ENCODE peak calls at places on chromosomes 13 and 19, in nine cellular contexts. One of them, this sample, is unnamed.

GRCh38 chr19:45820413-45821102 is 5.5 kb upstream of the RSPH6A start:
- DNase-seq in uterus: no peak
- DNase-seq in adipocyte: no peak
- DNase-seq in EH: no peak
- DNase-seq in HTR-8/SVneo: no peak
- DNase-seq in caudate nucleus: no peak
- DNase-seq in WTC11: no peak
- DNase-seq in spleen: no peak
- DNase-seq in LoVo: no peak
- DNase-seq in this sample: no peak

GRCh38 chr19:42282810-42283247 is 13.8 kb downstream of the CIC start:
- DNase-seq in uterus: no peak
- DNase-seq in adipocyte: no peak
- DNase-seq in EH: no peak
- DNase-seq in WTC11: no peak
- DNase-seq in HTR-8/SVneo: no peak
- DNase-seq in spleen: no peak
- DNase-seq in LoVo: no peak
- DNase-seq in caudate nucleus: no peak
- DNase-seq in this sample: no peak

GRCh38 chr19:47762615-47763308 is 15.7 kb upstream of the SELENOW start:
- DNase-seq in WTC11: no peak
- DNase-seq in spleen: peak
- DNase-seq in adipocyte: no peak
- DNase-seq in uterus: peak
- DNase-seq in caudate nucleus: no peak
- DNase-seq in HTR-8/SVneo: no peak
- DNase-seq in EH: no peak
- DNase-seq in LoVo: no peak
- DNase-seq in this sample: no peak

GRCh38 chr19:4567584-4568071 is 8.1 kb upstream of the SEMA6B start:
- DNase-seq in WTC11: peak
- DNase-seq in adipocyte: peak
- DNase-seq in spleen: peak
- DNase-seq in LoVo: no peak
- DNase-seq in EH: peak
- DNase-seq in caudate nucleus: no peak
- DNase-seq in uterus: no peak
- DNase-seq in HTR-8/SVneo: no peak
- DNase-seq in this sample: no peak

GRCh38 chr13:26480246-26480855 is 77.1 kb upstream of the WASF3 start:
- DNase-seq in WTC11: no peak
- DNase-seq in adipocyte: no peak
- DNase-seq in spleen: no peak
- DNase-seq in EH: peak
- DNase-seq in uterus: no peak
- DNase-seq in HTR-8/SVneo: no peak
- DNase-seq in LoVo: peak
- DNase-seq in caudate nucleus: no peak
- DNase-seq in this sample: peak

GRCh38 chr13:91133941-91134772 is 213.3 kb upstream of the MIR17HG start:
- DNase-seq in adipocyte: peak
- DNase-seq in HTR-8/SVneo: peak
- DNase-seq in WTC11: peak
- DNase-seq in uterus: no peak
- DNase-seq in EH: peak
- DNase-seq in LoVo: peak
- DNase-seq in spleen: no peak
- DNase-seq in caudate nucleus: no peak
- DNase-seq in this sample: peak

GRCh38 chr19:45424191-45425058 is 708 bp upstream of the ERCC1 start:
- DNase-seq in spleen: peak
- DNase-seq in WTC11: peak
- DNase-seq in LoVo: peak
- DNase-seq in HTR-8/SVneo: no peak
- DNase-seq in EH: peak
- DNase-seq in uterus: peak
- DNase-seq in adipocyte: peak
- DNase-seq in caudate nucleus: no peak
- DNase-seq in this sample: peak

GRCh38 chr13:48492123-48493075 is 40.5 kb downstream of the RCBTB2 start:
- DNase-seq in caudate nucleus: no peak
- DNase-seq in LoVo: no peak
- DNase-seq in HTR-8/SVneo: no peak
- DNase-seq in EH: peak
- DNase-seq in WTC11: no peak
- DNase-seq in adipocyte: no peak
- DNase-seq in spleen: peak
- DNase-seq in uterus: peak
- DNase-seq in this sample: peak

GRCh38 chr13:20974981-20975585 is 72.5 kb upstream of the XPO4 start:
- DNase-seq in EH: peak
- DNase-seq in spleen: no peak
- DNase-seq in WTC11: no peak
- DNase-seq in caudate nucleus: no peak
- DNase-seq in uterus: no peak
- DNase-seq in LoVo: no peak
- DNase-seq in HTR-8/SVneo: no peak
- DNase-seq in adipocyte: no peak
- DNase-seq in this sample: no peak

GRCh38 chr13:24683370-24683769 is 3.2 kb downstream of the ATP12A start:
- DNase-seq in spleen: no peak
- DNase-seq in HTR-8/SVneo: no peak
- DNase-seq in LoVo: no peak
- DNase-seq in WTC11: no peak
- DNase-seq in EH: no peak
- DNase-seq in caudate nucleus: no peak
- DNase-seq in adipocyte: no peak
- DNase-seq in uterus: no peak
- DNase-seq in this sample: no peak

GRCh38 chr13:40318366-40318765 is 348.1 kb downstream of the FOXO1 start:
- DNase-seq in EH: no peak
- DNase-seq in spleen: no peak
- DNase-seq in adipocyte: no peak
- DNase-seq in WTC11: no peak
- DNase-seq in uterus: no peak
- DNase-seq in caudate nucleus: no peak
- DNase-seq in HTR-8/SVneo: no peak
- DNase-seq in LoVo: no peak
- DNase-seq in this sample: no peak

GRCh38 chr13:81051873-81052272 is 710.9 kb upstream of the SPRY2 start:
- DNase-seq in HTR-8/SVneo: no peak
- DNase-seq in uterus: no peak
- DNase-seq in adipocyte: no peak
- DNase-seq in LoVo: no peak
- DNase-seq in spleen: no peak
- DNase-seq in caudate nucleus: no peak
- DNase-seq in EH: no peak
- DNase-seq in WTC11: no peak
- DNase-seq in this sample: no peak

GRCh38 chr13:113796948-113797676 is 38.1 kb downstream of the TMEM255B start:
- DNase-seq in caudate nucleus: no peak
- DNase-seq in WTC11: no peak
- DNase-seq in adipocyte: no peak
- DNase-seq in spleen: peak
- DNase-seq in LoVo: no peak
- DNase-seq in uterus: no peak
- DNase-seq in EH: no peak
- DNase-seq in HTR-8/SVneo: no peak
- DNase-seq in this sample: no peak

GRCh38 chr13:92781965-92782364 is 444.6 kb upstream of the GPC6 start:
- DNase-seq in EH: no peak
- DNase-seq in spleen: no peak
- DNase-seq in uterus: no peak
- DNase-seq in adipocyte: no peak
- DNase-seq in WTC11: no peak
- DNase-seq in HTR-8/SVneo: no peak
- DNase-seq in caudate nucleus: no peak
- DNase-seq in LoVo: no peak
- DNase-seq in this sample: no peak

GRCh38 chr13:79782541-79783216 is 301.7 kb downstream of the NDFIP2 start:
- DNase-seq in WTC11: peak
- DNase-seq in uterus: no peak
- DNase-seq in EH: peak
- DNase-seq in spleen: peak
- DNase-seq in adipocyte: no peak
- DNase-seq in caudate nucleus: no peak
- DNase-seq in LoVo: no peak
- DNase-seq in HTR-8/SVneo: peak
- DNase-seq in this sample: peak

GRCh38 chr13:73975767-73976166 is 158.4 kb downstream of the KLF12 start:
- DNase-seq in WTC11: no peak
- DNase-seq in adipocyte: no peak
- DNase-seq in HTR-8/SVneo: no peak
- DNase-seq in uterus: no peak
- DNase-seq in caudate nucleus: no peak
- DNase-seq in spleen: no peak
- DNase-seq in LoVo: no peak
- DNase-seq in EH: no peak
- DNase-seq in this sample: no peak

GRCh38 chr13:44432595-44432994 is 59.0 kb downstream of the SERP2 start:
- DNase-seq in WTC11: no peak
- DNase-seq in EH: no peak
- DNase-seq in adipocyte: no peak
- DNase-seq in LoVo: no peak
- DNase-seq in spleen: no peak
- DNase-seq in uterus: no peak
- DNase-seq in HTR-8/SVneo: no peak
- DNase-seq in caudate nucleus: no peak
- DNase-seq in this sample: peak

GRCh38 chr13:44267966-44268365 is 105.7 kb upstream of the SERP2 start:
- DNase-seq in EH: peak
- DNase-seq in WTC11: no peak
- DNase-seq in uterus: no peak
- DNase-seq in spleen: no peak
- DNase-seq in LoVo: peak
- DNase-seq in HTR-8/SVneo: peak
- DNase-seq in caudate nucleus: no peak
- DNase-seq in adipocyte: peak
- DNase-seq in this sample: peak

GRCh38 chr13:51643114-51643881 is 59.0 kb downstream of the WDFY2 start:
- DNase-seq in caudate nucleus: no peak
- DNase-seq in uterus: no peak
- DNase-seq in EH: peak
- DNase-seq in spleen: no peak
- DNase-seq in adipocyte: peak
- DNase-seq in HTR-8/SVneo: peak
- DNase-seq in LoVo: no peak
- DNase-seq in WTC11: no peak
- DNase-seq in this sample: peak

GRCh38 chr13:23020246-23020843 is 160.4 kb upstream of the SGCG start:
- DNase-seq in EH: peak
- DNase-seq in adipocyte: peak
- DNase-seq in HTR-8/SVneo: peak
- DNase-seq in spleen: no peak
- DNase-seq in caudate nucleus: no peak
- DNase-seq in uterus: peak
- DNase-seq in LoVo: peak
- DNase-seq in WTC11: peak
- DNase-seq in this sample: peak

GRCh38 chr19:27745978-27746542 is 1466.9 kb downstream of the UQCRFS1 start:
- DNase-seq in spleen: no peak
- DNase-seq in uterus: no peak
- DNase-seq in WTC11: no peak
- DNase-seq in adipocyte: no peak
- DNase-seq in caudate nucleus: no peak
- DNase-seq in EH: no peak
- DNase-seq in LoVo: no peak
- DNase-seq in HTR-8/SVneo: no peak
- DNase-seq in this sample: no peak

GRCh38 chr19:13597625-13598024 is 91.3 kb upstream of the CACNA1A start:
- DNase-seq in caudate nucleus: no peak
- DNase-seq in WTC11: peak
- DNase-seq in uterus: peak
- DNase-seq in HTR-8/SVneo: peak
- DNase-seq in spleen: no peak
- DNase-seq in LoVo: peak
- DNase-seq in adipocyte: peak
- DNase-seq in EH: peak
- DNase-seq in this sample: peak